ENCODE peak calls at places on chromosomes 7 and 10, in seven cellular contexts. I, Y, Q, M, Z, T and G are unnamed samples.

GRCh38 chr10:99682032-99682431 is 22.7 kb downstream of the ENTPD7 start:
- DNase-seq in Z (no peak), I (no peak), T (no peak), Q (no peak), Y (no peak), M (no peak), G (no peak)

GRCh38 chr7:25358831-25359350 is 130.6 kb upstream of the NPVF start:
- DNase-seq in T (no peak), I (no peak), Z (no peak), Y (no peak), M (no peak), Q (no peak), G (no peak)

GRCh38 chr10:110629680-110630191 is 14.4 kb upstream of the RBM20 start:
- DNase-seq in Z (no peak), T (peak), Y (peak), Q (no peak), M (no peak), I (no peak), G (no peak)

GRCh38 chr7:82506702-82507101 is 63.1 kb upstream of the CACNA2D1 start:
- DNase-seq in Q (no peak), Z (no peak), T (peak), Y (peak), M (peak), I (no peak), G (no peak)

GRCh38 chr10:89207181-89207800 is at the start of gene CH25H:
- DNase-seq in Q (no peak), Y (peak), M (peak), I (peak), T (peak), Z (peak), G (peak)

GRCh38 chr7:21526007-21526406 is 16.8 kb upstream of the DNAH11 start:
- DNase-seq in M (no peak), Z (no peak), I (no peak), T (no peak), Q (no peak), Y (no peak), G (no peak)

GRCh38 chr10:110993024-110993693 is 73.8 kb downstream of the SHOC2 start:
- DNase-seq in I (no peak), Q (no peak), Z (no peak), M (no peak), Y (peak), T (no peak), G (no peak)

GRCh38 chr7:113122657-113123252 is 4.4 kb upstream of the SMIM30 start:
- DNase-seq in T (no peak), M (no peak), Y (no peak), Q (no peak), Z (no peak), I (no peak), G (no peak)

GRCh38 chr7:96322847-96323461 is 1.1 kb upstream of the SLC25A13 start:
- DNase-seq in Z (no peak), I (no peak), Y (no peak), T (no peak), Q (no peak), M (no peak), G (no peak)

GRCh38 chr7:1064581-1064980 is 20.2 kb downstream of the GPR146 start:
- DNase-seq in Q (no peak), Z (no peak), M (no peak), Y (no peak), T (no peak), I (no peak), G (no peak)

GRCh38 chr7:159229683-159230475 is 85.2 kb upstream of the VIPR2 start:
- DNase-seq in M (no peak), I (no peak), Y (no peak), T (no peak), Z (no peak), Q (no peak), G (no peak)

GRCh38 chr7:156651472-156651871 is 10.9 kb downstream of the RNF32 start:
- DNase-seq in Y (no peak), Q (no peak), Z (no peak), M (no peak), I (no peak), T (no peak), G (no peak)

GRCh38 chr10:79068203-79068561 is 584 bp upstream of the ZMIZ1 start:
- DNase-seq in M (no peak), Q (no peak), Y (no peak), T (no peak), Z (peak), I (no peak), G (no peak)

GRCh38 chr10:63752318-63752717 is 231.1 kb downstream of the REEP3 start:
- DNase-seq in Z (no peak), I (no peak), T (no peak), M (no peak), Y (no peak), Q (no peak), G (no peak)

GRCh38 chr7:100602889-100603696 is 930 bp downstream of the PCOLCE start:
- DNase-seq in Q (no peak), I (peak), T (no peak), M (peak), Y (peak), Z (no peak), G (peak)

GRCh38 chr7:4189151-4189570 is 492.9 kb upstream of the FOXK1 start:
- DNase-seq in I (peak), Y (peak), Z (no peak), M (peak), T (peak), Q (no peak), G (peak)

GRCh38 chr10:81472927-81473470 is 402.0 kb upstream of the NRG3 start:
- DNase-seq in Q (no peak), Z (no peak), M (peak), T (no peak), I (no peak), Y (no peak), G (no peak)

GRCh38 chr10:68876246-68876918 is 24.7 kb upstream of the DDX50 start:
- DNase-seq in M (no peak), Q (no peak), I (no peak), Y (no peak), Z (no peak), T (no peak), G (no peak)

GRCh38 chr10:79222186-79222585 is 125.1 kb upstream of the PPIF start:
- DNase-seq in I (no peak), Q (no peak), T (no peak), M (no peak), Z (no peak), Y (no peak), G (no peak)

GRCh38 chr10:29590598-29591415 is 44.0 kb downstream of the SVIL start:
- DNase-seq in Y (peak), Z (no peak), I (no peak), T (no peak), Q (no peak), M (no peak), G (peak)